ENCODE peak calls at places on chromosomes 2 and 18, in four cellular contexts. M, K, B and T are unnamed samples.

GRCh38 chr2:157732596-157732995 is 103.9 kb upstream of the ACVR1C start:
- DNase-seq in K (no peak), B (no peak), M (peak), T (no peak)

GRCh38 chr2:209872675-209873074 is 101.0 kb downstream of the UNC80 start:
- DNase-seq in K (peak), B (peak), M (peak), T (no peak)

GRCh38 chr18:4399929-4400328 is 55.2 kb downstream of the DLGAP1 start:
- DNase-seq in K (no peak), M (no peak), B (no peak), T (no peak)

GRCh38 chr18:8529609-8530008 is 79.6 kb upstream of the RAB12 start:
- DNase-seq in B (no peak), K (no peak), M (no peak), T (no peak)

GRCh38 chr2:5915926-5916325 is 223.7 kb downstream of the SOX11 start:
- DNase-seq in K (peak), M (no peak), B (peak), T (peak)

GRCh38 chr2:29154610-29155009 is 39.4 kb downstream of the CLIP4 start:
- DNase-seq in B (no peak), K (no peak), M (no peak), T (no peak)

GRCh38 chr2:210198326-210198725 is 26.9 kb downstream of the ACADL start:
- DNase-seq in K (peak), M (peak), B (no peak), T (no peak)

GRCh38 chr2:212147921-212148513 is 390.6 kb downstream of the ERBB4 start:
- DNase-seq in M (peak), B (no peak), K (peak), T (no peak)

GRCh38 chr2:233059797-233060499 is at the start of gene INPP5D:
- DNase-seq in M (no peak), B (no peak), K (no peak), T (no peak)

GRCh38 chr2:222410534-222410933 is 13.8 kb upstream of the SGPP2 start:
- DNase-seq in K (peak), B (no peak), M (peak), T (no peak)

GRCh38 chr2:171810409-171810993 is 83.5 kb downstream of the SLC25A12 start:
- DNase-seq in B (peak), M (no peak), K (no peak), T (no peak)

GRCh38 chr2:227106845-227107759 is 56.9 kb downstream of the COL4A4 start:
- DNase-seq in K (peak), B (peak), M (peak), T (peak)